ENCODE peak calls at places on chromosomes 12 and 14, in seven cellular contexts. One of them, this sample, is unnamed. For H3K27me3, the result is how much of the 10 kb centered on the place peaks cover.

GRCh38 chr12:93960521-93960920 is 187.9 kb upstream of the PLXNC1 start:
- DNase-seq in esophagus muscularis mucosa: no peak
- DNase-seq in transverse colon: no peak
- DNase-seq in tibial nerve: no peak
- DNase-seq in sigmoid colon: no peak
- DNase-seq in H1: no peak
- DNase-seq in stomach: no peak
- DNase-seq in this sample: no peak

GRCh38 chr14:39342768-39343167 is 89.5 kb downstream of the FBXO33 start:
- DNase-seq in H1: no peak
- DNase-seq in esophagus muscularis mucosa: no peak
- DNase-seq in transverse colon: no peak
- DNase-seq in sigmoid colon: no peak
- DNase-seq in stomach: no peak
- DNase-seq in tibial nerve: no peak
- DNase-seq in this sample: no peak

GRCh38 chr12:44875954-44876553 is at the start of gene NELL2:
- DNase-seq in H1: peak
- DNase-seq in esophagus muscularis mucosa: no peak
- DNase-seq in sigmoid colon: no peak
- DNase-seq in tibial nerve: no peak
- DNase-seq in stomach: no peak
- DNase-seq in transverse colon: peak
- DNase-seq in this sample: no peak

GRCh38 chr12:31832740-31833540 is 104.1 kb upstream of the AMN1 start:
- DNase-seq in sigmoid colon: no peak
- DNase-seq in transverse colon: no peak
- DNase-seq in stomach: no peak
- DNase-seq in esophagus muscularis mucosa: no peak
- DNase-seq in H1: no peak
- DNase-seq in tibial nerve: no peak
- DNase-seq in this sample: no peak

GRCh38 chr12:19105468-19105867 is 24.1 kb upstream of the PLEKHA5 start:
- DNase-seq in stomach: no peak
- DNase-seq in transverse colon: no peak
- DNase-seq in tibial nerve: no peak
- DNase-seq in esophagus muscularis mucosa: no peak
- DNase-seq in H1: no peak
- DNase-seq in sigmoid colon: no peak
- DNase-seq in this sample: no peak

GRCh38 chr12:124842073-124842749 is 21.5 kb downstream of the SCARB1 start:
- DNase-seq in sigmoid colon: no peak
- DNase-seq in H1: no peak
- DNase-seq in stomach: no peak
- DNase-seq in transverse colon: peak
- DNase-seq in tibial nerve: no peak
- DNase-seq in esophagus muscularis mucosa: no peak
- DNase-seq in this sample: no peak

GRCh38 chr12:92550661-92551060 is 152.1 kb upstream of the PLEKHG7 start:
- DNase-seq in H1: no peak
- DNase-seq in transverse colon: no peak
- DNase-seq in tibial nerve: no peak
- DNase-seq in sigmoid colon: no peak
- DNase-seq in stomach: no peak
- DNase-seq in esophagus muscularis mucosa: no peak
- DNase-seq in this sample: no peak

GRCh38 chr14:61704554-61704953 is 9.2 kb downstream of the HIF1A start:
- DNase-seq in sigmoid colon: no peak
- DNase-seq in esophagus muscularis mucosa: no peak
- DNase-seq in stomach: no peak
- DNase-seq in H1: no peak
- DNase-seq in transverse colon: no peak
- DNase-seq in tibial nerve: no peak
- DNase-seq in this sample: no peak

GRCh38 chr12:95115641-95116040 is 42.2 kb upstream of the NR2C1 start:
- DNase-seq in esophagus muscularis mucosa: no peak
- DNase-seq in sigmoid colon: no peak
- DNase-seq in H1: no peak
- DNase-seq in stomach: no peak
- DNase-seq in transverse colon: no peak
- DNase-seq in tibial nerve: no peak
- DNase-seq in this sample: no peak

GRCh38 chr12:89731614-89732013 is 23.0 kb upstream of the ATP2B1 start:
- DNase-seq in transverse colon: no peak
- DNase-seq in H1: no peak
- DNase-seq in tibial nerve: peak
- DNase-seq in stomach: no peak
- DNase-seq in sigmoid colon: no peak
- DNase-seq in esophagus muscularis mucosa: no peak
- DNase-seq in this sample: no peak

GRCh38 chr12:57603323-57603722 is 1.3 kb upstream of the DTX3 start:
- DNase-seq in sigmoid colon: no peak
- DNase-seq in esophagus muscularis mucosa: no peak
- DNase-seq in transverse colon: no peak
- DNase-seq in H1: no peak
- DNase-seq in tibial nerve: no peak
- DNase-seq in stomach: no peak
- DNase-seq in this sample: no peak

GRCh38 chr12:28223853-28224252 is 33.6 kb downstream of the CCDC91 start:
- DNase-seq in tibial nerve: no peak
- DNase-seq in transverse colon: no peak
- DNase-seq in sigmoid colon: no peak
- DNase-seq in stomach: no peak
- DNase-seq in esophagus muscularis mucosa: no peak
- DNase-seq in H1: no peak
- DNase-seq in this sample: no peak

GRCh38 chr14:76924363-76925151 is 98.3 kb downstream of the LRRC74A start:
- DNase-seq in H1: peak
- DNase-seq in stomach: no peak
- DNase-seq in esophagus muscularis mucosa: no peak
- DNase-seq in tibial nerve: no peak
- DNase-seq in sigmoid colon: no peak
- DNase-seq in transverse colon: no peak
- DNase-seq in this sample: no peak

GRCh38 chr14:102768223-102769048 is 8.8 kb upstream of the TRAF3 start:
- DNase-seq in sigmoid colon: no peak
- DNase-seq in tibial nerve: peak
- DNase-seq in H1: no peak
- DNase-seq in esophagus muscularis mucosa: no peak
- DNase-seq in transverse colon: no peak
- DNase-seq in stomach: no peak
- DNase-seq in this sample: no peak
- TF ChIP-seq EP300 in sigmoid colon: no peak
- TF ChIP-seq EP300 in tibial nerve: peak
- TF ChIP-seq EP300 in H1: no peak
- TF ChIP-seq EP300 in esophagus muscularis mucosa: no peak
- TF ChIP-seq EP300 in transverse colon: no peak
- TF ChIP-seq EP300 in stomach: no peak
- TF ChIP-seq EP300 in this sample: no peak

GRCh38 chr12:114657597-114657920 is 26.4 kb downstream of the TBX3 start:
- DNase-seq in tibial nerve: no peak
- DNase-seq in transverse colon: no peak
- DNase-seq in esophagus muscularis mucosa: no peak
- DNase-seq in H1: no peak
- DNase-seq in stomach: no peak
- DNase-seq in sigmoid colon: no peak
- DNase-seq in this sample: no peak
- H3K27me3 ChIP-seq in tibial nerve: under half
- H3K27me3 ChIP-seq in transverse colon: under half
- H3K27me3 ChIP-seq in esophagus muscularis mucosa: under half
- H3K27me3 ChIP-seq in H1: under half
- H3K27me3 ChIP-seq in stomach: under half
- H3K27me3 ChIP-seq in sigmoid colon: under half
- H3K27me3 ChIP-seq in this sample: under half

DNA sequence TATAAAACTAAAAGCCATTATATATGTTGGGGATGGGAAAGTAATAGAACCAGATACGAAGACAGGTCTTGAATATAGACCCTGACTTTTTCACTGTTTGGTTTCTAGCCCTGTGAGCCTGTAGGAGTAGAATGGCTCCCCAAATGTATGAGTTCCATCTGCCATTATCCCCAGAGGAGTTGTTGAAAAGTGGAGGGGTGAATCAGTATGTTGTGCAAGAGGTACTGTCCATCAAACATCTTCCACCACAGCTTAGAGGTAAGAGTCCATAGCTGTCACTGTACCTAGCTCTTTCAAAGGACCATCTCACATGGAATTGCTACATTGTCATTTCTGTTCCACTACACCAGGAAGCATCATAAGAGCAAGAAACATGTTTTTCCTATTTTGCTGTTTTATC is 1.1 kb downstream of the NCAPD2 start:
- DNase-seq in sigmoid colon: no peak
- DNase-seq in esophagus muscularis mucosa: no peak
- DNase-seq in tibial nerve: no peak
- DNase-seq in stomach: no peak
- DNase-seq in transverse colon: no peak
- DNase-seq in H1: no peak
- DNase-seq in this sample: no peak
- H3K27ac ChIP-seq in sigmoid colon: no peak
- H3K27ac ChIP-seq in esophagus muscularis mucosa: no peak
- H3K27ac ChIP-seq in tibial nerve: peak
- H3K27ac ChIP-seq in stomach: no peak
- H3K27ac ChIP-seq in transverse colon: no peak
- H3K27ac ChIP-seq in H1: no peak
- H3K27ac ChIP-seq in this sample: no peak

GRCh38 chr14:50875359-50876090 is 3.7 kb downstream of the ABHD12B start:
- DNase-seq in H1: no peak
- DNase-seq in transverse colon: no peak
- DNase-seq in tibial nerve: no peak
- DNase-seq in sigmoid colon: no peak
- DNase-seq in stomach: no peak
- DNase-seq in esophagus muscularis mucosa: no peak
- DNase-seq in this sample: no peak
- TF ChIP-seq EP300 in H1: no peak
- TF ChIP-seq EP300 in transverse colon: no peak
- TF ChIP-seq EP300 in tibial nerve: no peak
- TF ChIP-seq EP300 in sigmoid colon: no peak
- TF ChIP-seq EP300 in stomach: no peak
- TF ChIP-seq EP300 in esophagus muscularis mucosa: no peak
- TF ChIP-seq EP300 in this sample: no peak

DNA sequence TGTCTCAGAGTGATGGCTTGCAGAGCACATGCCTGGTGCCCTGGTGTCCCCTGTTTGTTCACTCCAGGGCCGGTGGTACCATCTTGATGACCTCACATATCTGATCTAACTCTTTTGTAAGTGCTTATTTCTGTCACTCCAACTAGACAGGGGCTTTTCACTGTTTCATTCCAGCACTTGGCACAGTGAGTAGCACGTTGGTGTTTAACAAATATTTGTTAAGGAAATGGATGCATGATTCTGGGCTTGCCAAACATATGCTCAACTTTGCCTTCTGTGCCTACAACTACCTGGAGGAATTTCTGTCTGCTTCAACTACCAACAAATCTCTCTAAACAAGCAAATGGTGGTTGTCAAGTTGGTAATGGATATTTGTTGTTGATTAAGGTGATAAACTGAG is 31.6 kb downstream of the PDE6H start:
- DNase-seq in transverse colon: no peak
- DNase-seq in tibial nerve: no peak
- DNase-seq in stomach: no peak
- DNase-seq in esophagus muscularis mucosa: no peak
- DNase-seq in sigmoid colon: no peak
- DNase-seq in H1: no peak
- DNase-seq in this sample: no peak
- H3K27me3 ChIP-seq in transverse colon: under half
- H3K27me3 ChIP-seq in tibial nerve: under half
- H3K27me3 ChIP-seq in stomach: under half
- H3K27me3 ChIP-seq in esophagus muscularis mucosa: under half
- H3K27me3 ChIP-seq in sigmoid colon: under half
- H3K27me3 ChIP-seq in H1: under half
- H3K27me3 ChIP-seq in this sample: under half

GRCh38 chr12:47943492-47944359 is 19.7 kb upstream of the TMEM106C start:
- DNase-seq in esophagus muscularis mucosa: no peak
- DNase-seq in stomach: no peak
- DNase-seq in sigmoid colon: peak
- DNase-seq in transverse colon: peak
- DNase-seq in tibial nerve: no peak
- DNase-seq in H1: no peak
- DNase-seq in this sample: no peak
- H3K27ac ChIP-seq in esophagus muscularis mucosa: no peak
- H3K27ac ChIP-seq in stomach: no peak
- H3K27ac ChIP-seq in sigmoid colon: no peak
- H3K27ac ChIP-seq in transverse colon: peak
- H3K27ac ChIP-seq in tibial nerve: no peak
- H3K27ac ChIP-seq in H1: no peak
- H3K27ac ChIP-seq in this sample: no peak

GRCh38 chr12:108699955-108700563 is 31.3 kb downstream of the CORO1C start:
- DNase-seq in tibial nerve: no peak
- DNase-seq in sigmoid colon: no peak
- DNase-seq in transverse colon: no peak
- DNase-seq in esophagus muscularis mucosa: peak
- DNase-seq in stomach: no peak
- DNase-seq in H1: no peak
- DNase-seq in this sample: no peak
- TF ChIP-seq EP300 in tibial nerve: no peak
- TF ChIP-seq EP300 in sigmoid colon: no peak
- TF ChIP-seq EP300 in transverse colon: no peak
- TF ChIP-seq EP300 in esophagus muscularis mucosa: no peak
- TF ChIP-seq EP300 in stomach: no peak
- TF ChIP-seq EP300 in H1: no peak
- TF ChIP-seq EP300 in this sample: no peak

DNA sequence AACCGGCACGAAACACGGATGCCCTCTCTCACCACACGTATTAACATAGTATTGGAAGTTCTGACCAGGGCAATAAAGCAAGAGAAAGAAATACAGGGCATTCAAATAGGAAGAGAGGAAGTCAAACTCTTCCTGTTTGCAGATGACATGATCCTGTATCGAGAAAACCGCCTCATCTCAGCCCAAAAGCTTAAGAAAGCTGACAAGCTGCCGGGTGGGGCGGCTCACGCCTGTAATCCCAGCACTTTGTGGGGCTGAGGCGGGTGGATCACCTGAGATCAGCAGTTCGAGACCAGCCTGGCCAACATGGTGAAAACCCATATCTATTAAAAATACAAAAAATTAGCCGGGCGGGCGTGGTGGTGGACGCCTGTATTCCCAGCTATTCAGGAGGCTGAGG is 17.7 kb downstream of the OR6S1 start:
- DNase-seq in sigmoid colon: no peak
- DNase-seq in esophagus muscularis mucosa: no peak
- DNase-seq in transverse colon: no peak
- DNase-seq in H1: no peak
- DNase-seq in stomach: no peak
- DNase-seq in tibial nerve: no peak
- DNase-seq in this sample: no peak
- H3K27me3 ChIP-seq in sigmoid colon: under half
- H3K27me3 ChIP-seq in esophagus muscularis mucosa: under half
- H3K27me3 ChIP-seq in transverse colon: under half
- H3K27me3 ChIP-seq in H1: under half
- H3K27me3 ChIP-seq in stomach: under half
- H3K27me3 ChIP-seq in tibial nerve: under half
- H3K27me3 ChIP-seq in this sample: under half